ENCODE peak calls at places on chromosomes 3 and 15, in nine cellular contexts. L is fibroblast of lung, O is prostate gland, A is SJSA1, C is psoas muscle, J is esophagus squamous epithelium, U is HepG2, T is lung, H is upper lobe of right lung. I is an unnamed sample.

GRCh38 chr15:99212401-99212800 is 37.0 kb downstream of the TTC23 start:
- DNase-seq in O (no peak), C (peak; percentile 40), A (peak; percentile 83), L (peak; percentile 51), J (no peak), U (no peak), T (no peak), H (no peak), I (no peak)

GRCh38 chr15:57196865-57197264 is 179.4 kb upstream of the CGNL1 start:
- DNase-seq in T (no peak), H (no peak), J (no peak), O (no peak), A (no peak), U (no peak), C (no peak), L (no peak), I (no peak)

GRCh38 chr3:62318752-62319569 is 54.4 kb downstream of the FEZF2 start:
- DNase-seq in H (peak; percentile 94), T (peak; percentile 86), U (peak; percentile 3), O (peak; percentile 58), L (peak; percentile 82), C (peak; percentile 79), A (peak; percentile 37), J (peak; percentile 0), I (peak; percentile 82)

GRCh38 chr3:136860541-136860940 is 1.5 kb upstream of the NCK1 start:
- DNase-seq in U (no peak), L (peak; percentile 29), C (no peak), O (no peak), H (no peak), A (no peak), J (no peak), T (no peak), I (no peak)

GRCh38 chr3:56855856-56856538 is 54.2 kb upstream of the ARHGEF3 start:
- DNase-seq in A (no peak), O (no peak), H (no peak), T (no peak), L (peak; percentile 46), U (peak; percentile 37), J (no peak), C (peak; percentile 24), I (peak; percentile 15)

GRCh38 chr15:34944946-34945345 is 24.6 kb downstream of the AQR start:
- DNase-seq in L (peak; percentile 11), A (no peak), J (no peak), C (no peak), T (no peak), O (no peak), H (no peak), U (no peak), I (no peak)

GRCh38 chr3:178631950-178632349 is 95.7 kb downstream of the KCNMB2 start:
- DNase-seq in U (no peak), C (no peak), O (no peak), H (no peak), A (no peak), T (no peak), L (no peak), J (no peak), I (no peak)

GRCh38 chr3:158121295-158121694 is 11.4 kb downstream of the RSRC1 start:
- DNase-seq in U (no peak), J (no peak), A (no peak), L (no peak), H (no peak), C (no peak), T (no peak), O (no peak), I (no peak)

GRCh38 chr15:78909791-78910228 is 35.0 kb downstream of the CTSH start:
- DNase-seq in L (peak; percentile 28), A (peak; percentile 27), T (no peak), H (no peak), U (peak; percentile 42), O (no peak), C (no peak), J (no peak), I (no peak)

GRCh38 chr15:34776706-34777105 is 18.6 kb downstream of the ACTC1 start:
- DNase-seq in L (no peak), J (no peak), C (no peak), O (no peak), A (no peak), T (no peak), H (no peak), U (no peak), I (no peak)

GRCh38 chr3:103453152-103453551 is 1018.3 kb downstream of the ZPLD1 start:
- DNase-seq in H (no peak), C (no peak), T (no peak), A (no peak), L (no peak), J (no peak), U (no peak), O (no peak), I (no peak)

GRCh38 chr3:188220097-188220788 is 66.3 kb downstream of the LPP start:
- DNase-seq in L (peak; percentile 41), O (no peak), J (no peak), U (no peak), T (no peak), A (no peak), H (no peak), C (no peak), I (no peak)

GRCh38 chr15:31400222-31400927 is 73.7 kb downstream of the KLF13 start:
- DNase-seq in H (no peak), C (no peak), A (peak; percentile 76), O (no peak), L (no peak), T (no peak), J (no peak), U (no peak), I (no peak)

GRCh38 chr15:43007551-43007950 is 87.0 kb upstream of the TTBK2 start:
- DNase-seq in L (no peak), J (no peak), A (no peak), H (no peak), O (no peak), T (no peak), U (no peak), C (no peak), I (no peak)
- H3K9me3 ChIP-seq in L (no peaks in the 10 kb centered on the region), J (no peaks in the 10 kb centered on the region), A (no peaks in the 10 kb centered on the region), H (no peaks in the 10 kb centered on the region), O (no peaks in the 10 kb centered on the region), T (no peaks in the 10 kb centered on the region), U (no peaks in the 10 kb centered on the region), C (no peaks in the 10 kb centered on the region), I (no peaks in the 10 kb centered on the region)

GRCh38 chr15:25092661-25093060 is 137.9 kb downstream of the SNRPN start:
- DNase-seq in L (peak; percentile 70), J (no peak), U (no peak), A (no peak), O (no peak), T (no peak), H (no peak), C (no peak), I (no peak)
- H3K9me3 ChIP-seq in L (no peaks in the 10 kb centered on the region), J (no peaks in the 10 kb centered on the region), U (peaks cover 81% of the 10 kb centered on the region), A (peaks cover 6% of the 10 kb centered on the region), O (no peaks in the 10 kb centered on the region), T (peaks cover 77% of the 10 kb centered on the region), H (peaks cover 65% of the 10 kb centered on the region), C (peaks cover 63% of the 10 kb centered on the region), I (no peaks in the 10 kb centered on the region)

GRCh38 chr3:147411777-147412176 is 2.6 kb downstream of the ZIC1 start:
- DNase-seq in U (no peak), C (no peak), H (no peak), L (no peak), O (no peak), J (no peak), T (no peak), A (no peak), I (no peak)
- H3K9me3 ChIP-seq in U (no peaks in the 10 kb centered on the region), C (no peaks in the 10 kb centered on the region), H (no peaks in the 10 kb centered on the region), L (no peaks in the 10 kb centered on the region), O (no peaks in the 10 kb centered on the region), J (no peaks in the 10 kb centered on the region), T (peaks cover 32% of the 10 kb centered on the region), A (no peaks in the 10 kb centered on the region), I (no peaks in the 10 kb centered on the region)

DNA sequence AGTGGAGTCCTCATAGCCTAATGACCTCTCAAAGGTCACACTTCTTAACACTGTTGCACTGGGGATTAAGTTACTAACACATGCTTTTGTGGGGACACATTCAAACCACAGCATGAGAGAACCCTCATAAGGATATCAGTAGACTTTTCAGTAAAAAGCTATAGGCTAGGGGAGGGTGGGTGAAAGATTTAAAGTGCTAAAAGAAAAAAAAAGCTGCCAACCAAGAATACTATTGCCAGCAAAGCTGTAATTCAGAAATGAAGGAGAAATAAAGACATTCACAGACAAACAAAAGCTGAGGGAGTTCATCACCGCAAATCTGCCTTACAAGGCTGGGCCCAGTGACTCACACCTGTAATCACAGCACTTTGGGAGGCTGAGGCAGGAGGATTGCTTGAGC is 50.4 kb upstream of the PRSS50 start:
- DNase-seq in L (no peak), O (no peak), H (no peak), U (no peak), C (no peak), T (no peak), A (no peak), J (no peak), I (no peak)
- H3K9me3 ChIP-seq in L (no peaks in the 10 kb centered on the region), O (no peaks in the 10 kb centered on the region), H (peaks cover 10% of the 10 kb centered on the region), U (no peaks in the 10 kb centered on the region), C (peaks cover 16% of the 10 kb centered on the region), T (peaks cover 10% of the 10 kb centered on the region), A (no peaks in the 10 kb centered on the region), J (no peaks in the 10 kb centered on the region), I (no peaks in the 10 kb centered on the region)

GRCh38 chr3:196519738-196520122 is 4.6 kb upstream of the SMCO1 start:
- DNase-seq in A (no peak), L (no peak), J (no peak), U (no peak), T (no peak), O (no peak), H (no peak), C (no peak), I (peak; percentile 7)
- H3K9me3 ChIP-seq in A (peaks cover 4% of the 10 kb centered on the region), L (no peaks in the 10 kb centered on the region), J (no peaks in the 10 kb centered on the region), U (no peaks in the 10 kb centered on the region), T (peaks cover 33% of the 10 kb centered on the region), O (no peaks in the 10 kb centered on the region), H (peaks cover 26% of the 10 kb centered on the region), C (peaks cover 12% of the 10 kb centered on the region), I (no peaks in the 10 kb centered on the region)